ENCODE peak calls at places on chromosomes 3 and 15, in six cellular contexts. Q is endothelial cell; O is cardiac fibroblast; W is LoVo; C is NCI-H345; M is activated naive CD4-positive, alpha-beta T cell treated with anti-CD3 and anti-CD28 coated beads, Interleukin-2, amount 10 ng/mL, durations not matched to agents 7 days and 5 days. L is an unnamed sample.

GRCh38 chr15:51380999-51381806 is 39.7 kb downstream of the GLDN start:
- DNase-seq in Q (peak), O (peak), W (peak), C (peak), M (peak), L (peak)

GRCh38 chr3:197687570-197687969 is 49.1 kb downstream of the RUBCN start:
- DNase-seq in Q (no peak), O (no peak), W (no peak), C (no peak), M (no peak), L (no peak)

GRCh38 chr3:41640076-41640475 is 321.8 kb downstream of the ULK4 start:
- DNase-seq in Q (no peak), O (no peak), W (no peak), C (no peak), M (no peak), L (no peak)

GRCh38 chr15:23397779-23398178 is 43.2 kb downstream of the GOLGA8S start:
- DNase-seq in Q (no peak), O (no peak), W (no peak), C (no peak), M (no peak), L (no peak)

GRCh38 chr15:79092382-79092781 is 1.8 kb upstream of the RASGRF1 start:
- DNase-seq in Q (no peak), O (no peak), W (no peak), C (no peak), M (no peak), L (no peak)

GRCh38 chr3:6861331-6861988 is 545 bp downstream of the GRM7 start:
- DNase-seq in Q (no peak), O (no peak), W (no peak), C (peak), M (no peak), L (no peak)

GRCh38 chr15:85625856-85626255 is 168.9 kb downstream of the KLHL25 start:
- DNase-seq in Q (no peak), O (peak), W (no peak), C (no peak), M (peak), L (no peak)

GRCh38 chr3:100269410-100270217 is 8.8 kb downstream of the TBC1D23 start:
- DNase-seq in Q (no peak), O (peak), W (peak), C (no peak), M (no peak), L (no peak)

GRCh38 chr3:154018100-154018696 is 103.0 kb upstream of the ARHGEF26 start:
- DNase-seq in Q (peak), O (peak), W (peak), C (peak), M (peak), L (peak)

GRCh38 chr3:170056710-170057454 is 19.1 kb downstream of the GPR160 start:
- DNase-seq in Q (no peak), O (no peak), W (no peak), C (no peak), M (no peak), L (no peak)

GRCh38 chr3:29346828-29347227 is 66.0 kb downstream of the RBMS3 start:
- DNase-seq in Q (no peak), O (peak), W (no peak), C (no peak), M (no peak), L (no peak)

GRCh38 chr3:99875925-99876781 is 58.5 kb downstream of the CMSS1 start:
- DNase-seq in Q (peak), O (peak), W (no peak), C (no peak), M (peak), L (peak)

GRCh38 chr15:34038404-34039179 is 412 bp downstream of the AVEN start:
- DNase-seq in Q (peak), O (peak), W (peak), C (peak), M (peak), L (peak)

GRCh38 chr3:139870000-139870675 is 64.8 kb upstream of the CLSTN2 start:
- DNase-seq in Q (no peak), O (no peak), W (no peak), C (no peak), M (no peak), L (no peak)

GRCh38 chr3:4716231-4716630 is 223.1 kb downstream of the ITPR1 start:
- DNase-seq in Q (no peak), O (no peak), W (no peak), C (no peak), M (no peak), L (no peak)

GRCh38 chr3:14203521-14204079 is 25.0 kb downstream of the LSM3 start:
- DNase-seq in Q (peak), O (peak), W (peak), C (peak), M (peak), L (peak)

GRCh38 chr15:35546581-35547381 is 816 bp upstream of the DPH6 start:
- DNase-seq in Q (no peak), O (no peak), W (peak), C (no peak), M (no peak), L (peak)

GRCh38 chr15:68637755-68638405 is 59.1 kb downstream of the CORO2B start:
- DNase-seq in Q (no peak), O (peak), W (no peak), C (peak), M (no peak), L (no peak)

GRCh38 chr15:39411102-39411989 is 169.5 kb upstream of the THBS1 start:
- DNase-seq in Q (no peak), O (no peak), W (no peak), C (no peak), M (no peak), L (no peak)

GRCh38 chr3:100500320-100500880 is 8.0 kb downstream of the TMEM45A start:
- DNase-seq in Q (no peak), O (no peak), W (no peak), C (no peak), M (no peak), L (no peak)

GRCh38 chr3:141250828-141251227 is 19.2 kb downstream of the PXYLP1 start:
- DNase-seq in Q (no peak), O (no peak), W (no peak), C (no peak), M (no peak), L (no peak)

GRCh38 chr3:156610154-156610553 is 55.2 kb upstream of the SSR3 start:
- DNase-seq in Q (no peak), O (no peak), W (no peak), C (no peak), M (no peak), L (no peak)

GRCh38 chr3:35932995-35933394 is 293.7 kb downstream of the ARPP21 start:
- DNase-seq in Q (no peak), O (peak), W (peak), C (no peak), M (no peak), L (peak)

GRCh38 chr3:123459867-123460266 is 11.0 kb upstream of the ADCY5 start:
- DNase-seq in Q (no peak), O (no peak), W (no peak), C (no peak), M (no peak), L (no peak)

GRCh38 chr3:51617597-51617996 is 53.5 kb upstream of the TEX264 start:
- DNase-seq in Q (no peak), O (no peak), W (no peak), C (no peak), M (no peak), L (no peak)

GRCh38 chr15:37981781-37982180 is 47.3 kb downstream of the TMCO5A start:
- DNase-seq in Q (no peak), O (peak), W (peak), C (no peak), M (no peak), L (peak)

GRCh38 chr3:9951962-9952805 is at the start of gene PRRT3:
- DNase-seq in Q (peak), O (peak), W (no peak), C (peak), M (peak), L (peak)

GRCh38 chr3:47612178-47612577 is 33.5 kb upstream of the CSPG5 start:
- DNase-seq in Q (no peak), O (peak), W (no peak), C (no peak), M (no peak), L (no peak)

GRCh38 chr3:131655076-131655685 is 152.4 kb upstream of the MRPL3 start:
- DNase-seq in Q (no peak), O (no peak), W (no peak), C (no peak), M (no peak), L (no peak)

GRCh38 chr3:29922990-29923746 is 642.3 kb downstream of the RBMS3 start:
- DNase-seq in Q (peak), O (peak), W (peak), C (no peak), M (no peak), L (no peak)

GRCh38 chr15:79898369-79898768 is 1.6 kb upstream of the MTHFS start:
- DNase-seq in Q (no peak), O (no peak), W (no peak), C (no peak), M (no peak), L (no peak)

GRCh38 chr3:146271180-146271579 is 20.3 kb upstream of the PLSCR4 start:
- DNase-seq in Q (no peak), O (no peak), W (no peak), C (no peak), M (no peak), L (no peak)

GRCh38 chr3:177041021-177041729 is 156.1 kb downstream of the TBL1XR1 start:
- DNase-seq in Q (no peak), O (peak), W (no peak), C (peak), M (no peak), L (no peak)